ENCODE peak calls at places on chromosomes 3 and 15, in six cellular contexts. G, X, V, S, W and E are unnamed samples.
A peak's percentile ranks its signal among the peaks of the same experiment; 100 is the strongest.

GRCh38 chr3:65439641-65440040 is 599.1 kb downstream of the MAGI1 start:
- DNase-seq in G (no peak), X (no peak), V (no peak), S (peak; percentile 76), W (peak; percentile 30), E (peak; percentile 47)

GRCh38 chr3:113606539-113607218 is 74.3 kb downstream of the SIDT1 start:
- DNase-seq in G (no peak), X (no peak), V (peak; percentile 26), S (no peak), W (no peak), E (no peak)

GRCh38 chr3:178170698-178171535 is 365.3 kb upstream of the KCNMB2 start:
- DNase-seq in G (peak; percentile 77), X (no peak), V (no peak), S (peak; percentile 95), W (no peak), E (peak; percentile 90)

GRCh38 chr3:53709256-53709655 is 137.0 kb downstream of the CHDH start:
- DNase-seq in G (no peak), X (no peak), V (no peak), S (no peak), W (no peak), E (no peak)

GRCh38 chr3:15595955-15596354 is 5.4 kb downstream of the HACL1 start:
- DNase-seq in G (no peak), X (no peak), V (no peak), S (no peak), W (no peak), E (no peak)

GRCh38 chr15:97316362-97316761 is 644.1 kb upstream of the ARRDC4 start:
- DNase-seq in G (no peak), X (no peak), V (no peak), S (no peak), W (no peak), E (no peak)

GRCh38 chr15:74313889-74314288 is 53.6 kb downstream of the CYP11A1 start:
- DNase-seq in G (no peak), X (no peak), V (no peak), S (no peak), W (no peak), E (no peak)

GRCh38 chr15:68808770-68809169 is 11.9 kb downstream of the ANP32A start:
- DNase-seq in G (no peak), X (no peak), V (no peak), S (no peak), W (no peak), E (no peak)

GRCh38 chr3:119810018-119810435 is 28.1 kb downstream of the NR1I2 start:
- DNase-seq in G (no peak), X (no peak), V (peak; percentile 51), S (peak; percentile 32), W (peak; percentile 35), E (no peak)

GRCh38 chr3:113617726-113618125 is 78.7 kb downstream of the USF3 start:
- DNase-seq in G (no peak), X (no peak), V (no peak), S (no peak), W (no peak), E (no peak)

GRCh38 chr15:71780349-71780976 is 29.9 kb upstream of the NR2E3 start:
- DNase-seq in G (no peak), X (no peak), V (no peak), S (peak; percentile 84), W (no peak), E (peak; percentile 32)

GRCh38 chr3:58646503-58646902 is 20.1 kb downstream of the FAM3D start:
- DNase-seq in G (no peak), X (no peak), V (no peak), S (no peak), W (no peak), E (no peak)

GRCh38 chr3:129463736-129464135 is 23.7 kb downstream of the IFT122 start:
- DNase-seq in G (no peak), X (no peak), V (no peak), S (no peak), W (no peak), E (no peak)

GRCh38 chr3:98647197-98647596 is 53.8 kb upstream of the CPOX start:
- DNase-seq in G (peak; percentile 16), X (no peak), V (no peak), S (no peak), W (no peak), E (no peak)

GRCh38 chr3:4981688-4982494 is 2.7 kb downstream of the BHLHE40 start:
- DNase-seq in G (no peak), X (no peak), V (no peak), S (peak; percentile 76), W (peak; percentile 56), E (no peak)

GRCh38 chr3:112980080-112980479 is 5.2 kb upstream of the CD200R1 start:
- DNase-seq in G (no peak), X (no peak), V (no peak), S (peak; percentile 14), W (no peak), E (no peak)

GRCh38 chr3:183966361-183966791 is 51.3 kb downstream of the ABCC5 start:
- DNase-seq in G (no peak), X (no peak), V (no peak), S (no peak), W (no peak), E (no peak)

GRCh38 chr15:58918239-58918638 is 15.2 kb downstream of the SLTM start:
- DNase-seq in G (no peak), X (no peak), V (no peak), S (no peak), W (no peak), E (no peak)

GRCh38 chr15:53665930-53666329 is 93.5 kb downstream of the WDR72 start:
- DNase-seq in G (no peak), X (no peak), V (no peak), S (no peak), W (no peak), E (no peak)
- TF ChIP-seq CTCF in G (no peak), X (peak; percentile 64), V (no peak), S (peak; percentile 14), W (peak; percentile 12), E (no peak)

GRCh38 chr15:36590838-36591237 is 11.4 kb downstream of the CDIN1 start:
- DNase-seq in G (peak; percentile 77), X (no peak), V (no peak), S (peak; percentile 69), W (no peak), E (no peak)

GRCh38 chr15:36595625-36596024 is 16.2 kb downstream of the CDIN1 start:
- DNase-seq in G (no peak), X (no peak), V (no peak), S (no peak), W (no peak), E (no peak)

GRCh38 chr15:36594556-36595090 is 15.2 kb downstream of the CDIN1 start:
- DNase-seq in G (no peak), X (no peak), V (no peak), S (no peak), W (no peak), E (no peak)

GRCh38 chr15:36589971-36590370 is 10.5 kb downstream of the CDIN1 start:
- DNase-seq in G (no peak), X (no peak), V (no peak), S (peak; percentile 28), W (no peak), E (no peak)

DNA sequence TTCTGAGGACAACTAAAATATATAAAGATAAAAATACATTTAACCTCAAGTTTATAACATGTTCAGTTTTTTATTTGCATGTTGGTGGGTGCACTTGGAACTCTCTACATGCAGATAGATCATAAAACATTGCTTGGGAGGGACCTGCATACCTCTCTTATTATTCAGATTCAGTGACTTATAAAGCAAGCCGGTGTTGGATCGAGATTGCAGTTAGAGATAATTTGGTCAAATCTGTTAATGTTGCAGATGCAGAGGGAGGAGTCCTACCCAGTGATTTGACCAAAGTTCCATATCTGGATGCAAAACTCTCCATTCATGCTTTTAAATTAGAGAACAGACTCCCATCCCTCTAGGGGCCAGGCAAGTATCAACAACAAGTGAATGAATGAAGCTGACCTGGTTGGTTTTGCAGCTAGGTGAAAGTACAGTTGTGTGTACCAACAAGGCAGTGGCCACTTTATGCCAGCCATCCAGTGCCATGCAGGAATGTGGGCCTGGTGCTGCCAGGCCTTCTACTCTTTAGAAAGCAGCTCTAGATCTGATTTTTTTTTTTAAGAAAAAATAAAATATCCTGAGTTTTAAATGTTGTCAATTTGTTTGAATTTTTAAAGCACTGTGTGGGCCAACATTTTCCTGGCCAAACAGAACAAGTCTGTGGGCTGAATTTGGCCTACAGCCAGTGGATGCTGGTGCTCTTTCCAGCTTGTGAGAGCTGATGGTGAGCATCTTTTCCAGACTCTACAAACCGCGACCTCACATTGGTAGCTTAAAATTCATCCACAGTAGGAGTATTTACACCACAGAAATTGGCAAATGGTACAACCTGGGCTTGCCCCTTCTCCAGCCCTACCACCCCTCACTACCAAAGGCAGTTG is 12.3 kb downstream of the CDIN1 start:
- DNase-seq in G (no peak), X (no peak), V (no peak), S (peak; percentile 25), W (no peak), E (no peak)
- TF ChIP-seq CTCF in G (no peak), X (no peak), V (no peak), S (peak; percentile 13), W (no peak), E (no peak)

GRCh38 chr3:189168711-189169110 is 3.1 kb upstream of the TPRG1 start:
- DNase-seq in G (no peak), X (no peak), V (no peak), S (no peak), W (no peak), E (no peak)

GRCh38 chr3:189167027-189167766 is 4.6 kb upstream of the TPRG1 start:
- DNase-seq in G (no peak), X (peak; percentile 83), V (no peak), S (no peak), W (no peak), E (no peak)

GRCh38 chr3:189170559-189170958 is 1.2 kb upstream of the TPRG1 start:
- DNase-seq in G (no peak), X (no peak), V (no peak), S (no peak), W (no peak), E (no peak)

GRCh38 chr3:189171707-189172106 is at the start of gene TPRG1:
- DNase-seq in G (no peak), X (no peak), V (no peak), S (no peak), W (no peak), E (no peak)

GRCh38 chr3:189169728-189170127 is 2.0 kb upstream of the TPRG1 start:
- DNase-seq in G (no peak), X (no peak), V (no peak), S (no peak), W (no peak), E (no peak)
- TF ChIP-seq CTCF in G (no peak), X (no peak), V (no peak), S (no peak), W (no peak), E (no peak)

DNA sequence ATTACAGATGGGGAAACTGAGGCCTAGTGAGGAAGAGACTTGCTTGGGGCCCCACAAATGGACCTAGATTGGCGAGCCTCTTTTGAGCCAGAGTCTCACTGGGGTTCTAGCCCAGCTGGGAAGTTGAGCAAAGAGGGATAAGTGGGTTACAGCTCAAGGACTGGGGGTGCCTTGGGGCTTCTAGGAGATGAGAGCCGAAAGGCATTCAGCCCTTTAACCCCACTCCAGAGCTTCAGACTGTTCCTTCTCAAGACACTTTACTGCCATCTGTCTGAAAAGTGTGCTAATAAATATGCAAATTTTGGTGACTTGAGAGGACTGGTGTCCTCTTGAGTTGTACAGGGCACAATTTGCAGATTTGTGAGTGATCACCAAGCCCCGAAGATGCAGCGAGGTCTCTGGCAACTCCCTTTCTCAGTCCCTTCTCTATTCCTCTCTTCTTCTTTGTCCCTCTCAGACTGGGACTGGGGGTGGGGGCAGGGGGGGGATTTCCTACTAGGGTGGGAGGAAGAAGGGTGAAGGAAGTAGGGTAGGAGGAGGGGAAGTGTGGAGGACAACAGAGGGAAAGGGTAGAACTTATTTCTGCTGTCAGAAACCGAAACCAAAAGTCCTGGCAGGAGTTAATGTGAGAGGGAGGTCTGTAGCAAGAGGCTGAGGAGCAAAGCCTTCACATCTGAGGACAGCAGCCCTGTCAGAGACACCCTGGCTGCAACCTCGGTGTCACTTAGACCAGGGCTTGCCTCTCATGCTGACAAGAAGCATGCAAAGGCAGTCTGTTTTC is 16.2 kb upstream of the ANKDD1A start:
- DNase-seq in G (no peak), X (no peak), V (peak; percentile 34), S (peak; percentile 69), W (no peak), E (no peak)
- TF ChIP-seq CTCF in G (no peak), X (peak; percentile 21), V (no peak), S (no peak), W (no peak), E (no peak)